ENCODE peak calls at places on chromosomes 3 and 15, in eight cellular contexts. I, M, N, X, G, B, D and H are unnamed samples.

GRCh38 chr15:35014265-35014664 is 26.2 kb upstream of the ZNF770 start:
- DNase-seq in I (no peak), M (no peak), N (no peak), X (no peak), G (no peak), B (no peak), D (no peak), H (no peak)

GRCh38 chr15:52382647-52383046 is 87.0 kb upstream of the MYO5C start:
- DNase-seq in I (no peak), M (no peak), N (no peak), X (no peak), G (no peak), B (no peak), D (no peak), H (no peak)

GRCh38 chr3:48543271-48543866 is 13.2 kb downstream of the PFKFB4 start:
- DNase-seq in I (no peak), M (peak), N (peak), X (no peak), G (peak), B (no peak), D (peak), H (no peak)

GRCh38 chr3:29283297-29283681 is 2.4 kb downstream of the RBMS3 start:
- DNase-seq in I (no peak), M (no peak), N (no peak), X (peak), G (no peak), B (no peak), D (no peak), H (no peak)

GRCh38 chr3:157160652-157161480 is 919 bp upstream of the CCNL1 start:
- DNase-seq in I (peak), M (peak), N (peak), X (peak), G (peak), B (peak), D (peak), H (peak)

GRCh38 chr3:29430558-29430971 is 149.7 kb downstream of the RBMS3 start:
- DNase-seq in I (no peak), M (no peak), N (no peak), X (peak), G (no peak), B (no peak), D (no peak), H (no peak)

GRCh38 chr3:8442993-8443670 is 58.5 kb upstream of the LMCD1 start:
- DNase-seq in I (no peak), M (no peak), N (no peak), X (peak), G (no peak), B (no peak), D (no peak), H (no peak)

GRCh38 chr3:194422188-194422587 is 23.1 kb upstream of the GP5 start:
- DNase-seq in I (no peak), M (no peak), N (no peak), X (peak), G (no peak), B (no peak), D (no peak), H (no peak)

GRCh38 chr3:102926618-102927017 is 491.8 kb downstream of the ZPLD1 start:
- DNase-seq in I (no peak), M (no peak), N (no peak), X (no peak), G (no peak), B (no peak), D (no peak), H (no peak)

GRCh38 chr15:60523056-60523455 is 44.1 kb upstream of the ICE2 start:
- DNase-seq in I (no peak), M (no peak), N (no peak), X (peak), G (no peak), B (no peak), D (no peak), H (no peak)

GRCh38 chr3:149197669-149198068 is 24.0 kb downstream of the CP start:
- DNase-seq in I (no peak), M (no peak), N (no peak), X (no peak), G (no peak), B (no peak), D (no peak), H (no peak)

GRCh38 chr3:106168941-106169340 is 300.1 kb upstream of the CBLB start:
- DNase-seq in I (no peak), M (no peak), N (no peak), X (no peak), G (no peak), B (no peak), D (no peak), H (no peak)

GRCh38 chr3:115503386-115503785 is 119.9 kb upstream of the GAP43 start:
- DNase-seq in I (no peak), M (no peak), N (no peak), X (no peak), G (no peak), B (no peak), D (no peak), H (no peak)

GRCh38 chr3:3801510-3801841 is 2.2 kb downstream of the LRRN1 start:
- DNase-seq in I (no peak), M (no peak), N (no peak), X (no peak), G (no peak), B (no peak), D (no peak), H (no peak)

GRCh38 chr15:59200560-59200959 is 6.1 kb upstream of the LDHAL6B start:
- DNase-seq in I (no peak), M (no peak), N (no peak), X (peak), G (no peak), B (no peak), D (no peak), H (no peak)

GRCh38 chr3:72961766-72962165 is 34.8 kb upstream of the PPP4R2 start:
- DNase-seq in I (no peak), M (no peak), N (no peak), X (no peak), G (no peak), B (no peak), D (no peak), H (no peak)

GRCh38 chr3:169246158-169246557 is 417.4 kb downstream of the MECOM start:
- DNase-seq in I (no peak), M (no peak), N (no peak), X (no peak), G (no peak), B (no peak), D (no peak), H (no peak)

GRCh38 chr15:58453931-58454793 is 22.4 kb downstream of the LIPC start:
- DNase-seq in I (no peak), M (no peak), N (no peak), X (no peak), G (no peak), B (no peak), D (peak), H (no peak)

GRCh38 chr3:164401923-164402322 is 676.4 kb downstream of the SI start:
- DNase-seq in I (no peak), M (no peak), N (no peak), X (no peak), G (no peak), B (no peak), D (no peak), H (no peak)

GRCh38 chr15:68679961-68680371 is 101.2 kb downstream of the CORO2B start:
- DNase-seq in I (no peak), M (no peak), N (no peak), X (no peak), G (no peak), B (peak), D (no peak), H (no peak)

GRCh38 chr15:68683551-68683950 is 104.8 kb downstream of the CORO2B start:
- DNase-seq in I (no peak), M (no peak), N (no peak), X (no peak), G (no peak), B (peak), D (no peak), H (no peak)

GRCh38 chr15:68682330-68682729 is 103.5 kb downstream of the CORO2B start:
- DNase-seq in I (no peak), M (no peak), N (no peak), X (no peak), G (no peak), B (peak), D (no peak), H (peak)

GRCh38 chr15:68682906-68683490 is 104.2 kb downstream of the CORO2B start:
- DNase-seq in I (no peak), M (no peak), N (no peak), X (no peak), G (no peak), B (peak), D (no peak), H (no peak)

GRCh38 chr15:68681836-68682235 is 103.0 kb downstream of the CORO2B start:
- DNase-seq in I (no peak), M (no peak), N (no peak), X (no peak), G (no peak), B (peak), D (no peak), H (no peak)
- H3K27ac ChIP-seq in I (no peak), M (no peak), N (no peak), X (no peak), G (no peak), B (no peak), D (no peak), H (no peak)

GRCh38 chr3:64331605-64332004 is 106.3 kb upstream of the PRICKLE2 start:
- DNase-seq in I (peak), M (no peak), N (no peak), X (no peak), G (no peak), B (no peak), D (no peak), H (no peak)
- TF ChIP-seq CTCF in I (no peak), M (no peak), N (no peak), X (no peak), G (no peak), B (no peak), D (no peak), H (no peak)

DNA sequence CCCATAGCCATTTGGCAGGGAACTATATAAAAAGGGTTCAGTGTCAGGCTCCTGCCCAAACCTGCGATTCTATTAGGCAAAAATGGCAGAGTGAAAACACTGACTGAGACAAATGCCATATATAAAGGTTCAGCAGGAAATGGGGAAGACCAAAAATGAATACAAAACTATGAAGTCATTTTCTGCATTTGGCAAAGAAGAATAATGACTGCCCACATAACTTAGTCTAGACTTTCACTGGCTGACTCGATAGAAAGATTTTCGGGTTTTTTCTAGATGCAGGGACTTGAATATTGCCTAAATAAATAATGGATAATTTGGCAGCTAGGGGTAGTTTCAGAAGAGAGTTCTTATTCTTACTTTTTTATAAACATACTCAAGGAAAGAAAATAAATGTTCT is 178.0 kb downstream of the TPRG1 start:
- DNase-seq in I (no peak), M (no peak), N (no peak), X (peak), G (no peak), B (no peak), D (no peak), H (no peak)
- H3K4me3 ChIP-seq in I (no peak), M (no peak), N (no peak), X (no peak), G (no peak), B (no peak), D (no peak), H (no peak)

GRCh38 chr15:96322401-96323249 is 7.9 kb upstream of the NR2F2 start:
- DNase-seq in I (no peak), M (no peak), N (no peak), X (peak), G (peak), B (peak), D (no peak), H (no peak)

GRCh38 chr15:96320703-96321421 is 9.6 kb upstream of the NR2F2 start:
- DNase-seq in I (no peak), M (no peak), N (no peak), X (peak), G (no peak), B (peak), D (peak), H (no peak)

GRCh38 chr15:96323250-96324162 is 7.0 kb upstream of the NR2F2 start:
- DNase-seq in I (no peak), M (no peak), N (no peak), X (peak), G (no peak), B (peak), D (no peak), H (no peak)

GRCh38 chr15:96324192-96324895 is 6.2 kb upstream of the NR2F2 start:
- DNase-seq in I (no peak), M (no peak), N (no peak), X (peak), G (peak), B (peak), D (no peak), H (peak)

DNA sequence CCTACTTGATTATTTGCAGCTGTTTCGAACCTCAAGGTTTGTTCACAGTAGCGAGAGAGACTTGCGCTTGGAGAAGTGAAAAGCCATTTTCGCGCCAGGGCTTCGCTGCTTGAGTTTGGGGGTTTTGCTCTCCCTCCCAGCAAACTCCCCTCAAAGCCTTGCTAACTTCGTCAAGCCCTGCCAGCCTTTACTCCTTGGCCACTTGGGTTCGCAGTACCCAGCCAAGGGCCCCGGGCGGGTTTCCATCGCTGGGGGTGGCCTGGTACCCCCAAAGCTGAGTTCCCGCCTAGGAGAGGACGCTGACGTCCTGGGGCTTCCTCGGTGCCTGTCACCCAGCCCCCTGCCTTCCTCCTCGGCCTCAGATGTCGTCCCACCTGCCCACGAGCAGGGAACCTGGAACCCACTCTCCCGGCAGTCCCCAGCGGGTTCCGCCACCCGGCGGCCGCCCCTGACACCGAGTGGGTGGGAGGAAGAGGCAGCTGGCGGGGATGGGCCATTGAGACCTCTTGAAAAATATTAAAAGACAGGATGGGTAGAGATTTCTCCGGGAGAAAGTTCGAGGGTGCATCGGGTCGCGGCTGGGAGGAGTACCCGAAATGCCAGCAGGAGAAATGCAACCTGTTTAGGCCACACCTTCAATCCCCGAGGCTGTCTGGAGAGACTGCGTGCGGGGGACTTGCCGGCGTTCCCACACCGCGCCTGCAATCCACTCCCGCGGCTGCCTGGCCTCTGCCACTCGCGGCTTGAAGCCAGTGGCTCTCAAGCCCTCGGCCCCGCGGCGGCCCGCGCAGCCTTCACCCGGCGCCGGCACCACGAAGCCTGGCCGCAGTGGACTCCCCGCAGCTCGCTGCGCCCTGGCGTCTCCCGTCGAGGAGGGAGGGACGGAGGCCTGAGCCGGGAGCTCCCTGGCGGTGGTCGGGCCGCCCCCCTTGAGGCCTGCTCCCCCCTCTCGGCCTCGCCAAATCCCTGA is 8.8 kb upstream of the NR2F2 start:
- DNase-seq in I (no peak), M (no peak), N (no peak), X (peak), G (peak), B (peak), D (peak), H (peak)
- H3K27ac ChIP-seq in I (peak), M (peak), N (peak), X (peak), G (peak), B (peak), D (peak), H (peak)

DNA sequence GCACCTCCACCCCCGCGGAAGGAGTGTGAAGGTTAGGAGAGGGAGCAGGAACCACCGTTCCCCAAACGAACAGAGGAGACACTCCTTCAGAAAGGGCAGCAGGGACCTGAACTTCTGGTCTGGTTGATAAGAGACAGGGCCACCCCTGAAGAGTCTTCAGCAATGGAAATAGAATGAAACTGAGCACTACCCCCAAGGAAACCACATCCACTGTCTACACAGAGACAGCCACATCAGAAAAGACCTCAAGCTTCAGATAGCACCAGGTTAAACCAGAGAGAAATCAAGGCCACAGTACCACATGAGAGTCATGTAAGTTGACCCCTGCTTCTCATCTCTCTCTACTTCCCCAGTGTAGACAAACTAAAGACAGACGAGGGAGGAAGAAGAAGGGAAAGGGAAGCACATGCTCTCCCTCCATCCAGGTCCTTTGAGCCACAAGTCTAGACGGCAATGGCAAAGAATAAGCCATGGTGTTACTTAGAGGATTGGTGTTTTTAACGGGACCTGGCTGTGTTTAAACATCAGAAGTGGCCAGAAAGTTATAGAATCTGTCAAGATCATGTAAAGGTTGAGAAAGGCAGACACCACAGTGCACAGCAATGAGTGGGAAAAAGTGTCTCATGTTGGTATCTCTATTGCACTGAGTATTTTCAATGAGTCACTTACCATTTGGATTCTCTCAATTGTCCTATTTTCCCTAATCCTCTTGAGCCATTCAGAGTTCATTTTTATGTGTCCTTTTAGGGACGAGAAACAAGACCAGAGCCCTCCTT is 31.4 kb upstream of the CTNNB1 start:
- DNase-seq in I (no peak), M (no peak), N (no peak), X (no peak), G (no peak), B (no peak), D (no peak), H (no peak)
- TF ChIP-seq CTCF in I (no peak), M (no peak), N (no peak), X (no peak), G (no peak), B (no peak), D (no peak), H (no peak)

DNA sequence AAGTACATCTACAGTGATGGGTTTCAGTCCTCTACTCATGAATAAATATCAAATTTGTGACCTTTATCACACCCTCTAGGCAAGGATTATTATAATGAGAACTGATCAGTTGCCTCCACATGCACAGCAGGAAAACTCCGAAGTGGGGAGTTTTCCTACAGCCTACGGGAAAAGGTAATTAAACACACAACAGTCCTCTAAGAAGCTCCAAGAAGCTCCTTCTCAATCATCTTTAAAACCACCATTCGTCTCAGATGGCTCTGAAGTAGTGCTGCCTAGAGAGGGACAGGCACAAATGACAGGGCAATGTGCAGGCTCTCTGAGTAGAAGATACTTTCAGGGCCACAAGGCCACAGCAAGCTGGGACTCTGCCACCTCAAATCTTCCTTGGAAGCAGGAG is 32.3 kb downstream of the MB21D2 start:
- DNase-seq in I (no peak), M (no peak), N (no peak), X (no peak), G (no peak), B (no peak), D (no peak), H (no peak)
- H3K4me3 ChIP-seq in I (no peak), M (no peak), N (no peak), X (no peak), G (no peak), B (no peak), D (no peak), H (no peak)